ENCODE peak calls at places on chromosomes 1 and 21, in six cellular contexts. One of them, this sample, is unnamed. For H3K36me3, the result is how much of the 10 kb centered on the place peaks cover.

GRCh38 chr1:153260980-153261792 is 1.7 kb downstream of the LORICRIN start:
- DNase-seq in H1: no peak
- DNase-seq in suprapubic skin: no peak
- DNase-seq in transverse colon: no peak
- DNase-seq in stomach: no peak
- DNase-seq in SK-N-SH: peak
- DNase-seq in this sample: peak

GRCh38 chr1:60875139-60875538 is 207.2 kb upstream of the NFIA start:
- DNase-seq in transverse colon: no peak
- DNase-seq in suprapubic skin: no peak
- DNase-seq in H1: no peak
- DNase-seq in stomach: no peak
- DNase-seq in SK-N-SH: no peak
- DNase-seq in this sample: no peak

GRCh38 chr1:51663721-51664120 is 46.8 kb downstream of the OSBPL9 start:
- DNase-seq in H1: no peak
- DNase-seq in SK-N-SH: no peak
- DNase-seq in stomach: no peak
- DNase-seq in suprapubic skin: no peak
- DNase-seq in transverse colon: no peak
- DNase-seq in this sample: no peak

GRCh38 chr1:154142358-154142757 is 12.5 kb downstream of the NUP210L start:
- DNase-seq in stomach: no peak
- DNase-seq in SK-N-SH: no peak
- DNase-seq in transverse colon: no peak
- DNase-seq in H1: no peak
- DNase-seq in suprapubic skin: no peak
- DNase-seq in this sample: no peak

GRCh38 chr1:4970532-4970931 is 316.1 kb downstream of the AJAP1 start:
- DNase-seq in SK-N-SH: no peak
- DNase-seq in transverse colon: no peak
- DNase-seq in H1: no peak
- DNase-seq in suprapubic skin: peak
- DNase-seq in stomach: no peak
- DNase-seq in this sample: no peak

GRCh38 chr1:229148041-229148671 is 122.8 kb upstream of the RAB4A start:
- DNase-seq in H1: peak
- DNase-seq in SK-N-SH: peak
- DNase-seq in stomach: peak
- DNase-seq in transverse colon: no peak
- DNase-seq in suprapubic skin: no peak
- DNase-seq in this sample: no peak

GRCh38 chr1:57761628-57762027 is 337.8 kb upstream of the DAB1 start:
- DNase-seq in transverse colon: no peak
- DNase-seq in SK-N-SH: peak
- DNase-seq in H1: no peak
- DNase-seq in suprapubic skin: no peak
- DNase-seq in stomach: no peak
- DNase-seq in this sample: no peak

GRCh38 chr1:202215472-202216130 is 22.0 kb downstream of the LGR6 start:
- DNase-seq in transverse colon: no peak
- DNase-seq in SK-N-SH: no peak
- DNase-seq in H1: no peak
- DNase-seq in stomach: no peak
- DNase-seq in suprapubic skin: no peak
- DNase-seq in this sample: no peak

GRCh38 chr21:19065164-19065563 is 661.6 kb upstream of the TMPRSS15 start:
- DNase-seq in suprapubic skin: no peak
- DNase-seq in transverse colon: no peak
- DNase-seq in H1: no peak
- DNase-seq in stomach: no peak
- DNase-seq in SK-N-SH: no peak
- DNase-seq in this sample: no peak

GRCh38 chr1:170290971-170291370 is 145.2 kb downstream of the NTMT2 start:
- DNase-seq in transverse colon: no peak
- DNase-seq in H1: no peak
- DNase-seq in SK-N-SH: no peak
- DNase-seq in stomach: no peak
- DNase-seq in suprapubic skin: no peak
- DNase-seq in this sample: no peak

GRCh38 chr1:181016563-181016962 is 6.1 kb downstream of the STX6 start:
- DNase-seq in transverse colon: no peak
- DNase-seq in SK-N-SH: no peak
- DNase-seq in suprapubic skin: no peak
- DNase-seq in H1: no peak
- DNase-seq in stomach: no peak
- DNase-seq in this sample: no peak

GRCh38 chr1:159171688-159172501 is 480 bp downstream of the CADM3 start:
- DNase-seq in SK-N-SH: no peak
- DNase-seq in suprapubic skin: peak
- DNase-seq in transverse colon: no peak
- DNase-seq in stomach: no peak
- DNase-seq in H1: no peak
- DNase-seq in this sample: no peak

GRCh38 chr1:5890346-5891106 is 101.7 kb downstream of the NPHP4 start:
- DNase-seq in stomach: no peak
- DNase-seq in transverse colon: no peak
- DNase-seq in suprapubic skin: no peak
- DNase-seq in H1: no peak
- DNase-seq in SK-N-SH: no peak
- DNase-seq in this sample: no peak

GRCh38 chr1:115648717-115649691 is 7.2 kb downstream of the VANGL1 start:
- DNase-seq in SK-N-SH: no peak
- DNase-seq in stomach: no peak
- DNase-seq in H1: no peak
- DNase-seq in suprapubic skin: no peak
- DNase-seq in transverse colon: no peak
- DNase-seq in this sample: no peak

GRCh38 chr1:109609881-109610280 is 9.5 kb downstream of the GNAT2 start:
- DNase-seq in H1: no peak
- DNase-seq in stomach: no peak
- DNase-seq in transverse colon: no peak
- DNase-seq in SK-N-SH: no peak
- DNase-seq in suprapubic skin: no peak
- DNase-seq in this sample: no peak

GRCh38 chr1:38444311-38444710 is 397.7 kb upstream of the POU3F1 start:
- DNase-seq in SK-N-SH: no peak
- DNase-seq in stomach: no peak
- DNase-seq in H1: no peak
- DNase-seq in transverse colon: no peak
- DNase-seq in suprapubic skin: no peak
- DNase-seq in this sample: peak

GRCh38 chr1:214455971-214456867 is 95.2 kb downstream of the PTPN14 start:
- DNase-seq in stomach: no peak
- DNase-seq in suprapubic skin: no peak
- DNase-seq in SK-N-SH: no peak
- DNase-seq in H1: no peak
- DNase-seq in transverse colon: no peak
- DNase-seq in this sample: no peak

GRCh38 chr1:56301791-56302190 is 277.6 kb downstream of the PLPP3 start:
- DNase-seq in SK-N-SH: no peak
- DNase-seq in H1: no peak
- DNase-seq in transverse colon: no peak
- DNase-seq in suprapubic skin: no peak
- DNase-seq in stomach: no peak
- DNase-seq in this sample: no peak

GRCh38 chr1:63004868-63005267 is 220.9 kb downstream of the ATG4C start:
- DNase-seq in H1: no peak
- DNase-seq in stomach: no peak
- DNase-seq in SK-N-SH: peak
- DNase-seq in suprapubic skin: no peak
- DNase-seq in transverse colon: no peak
- DNase-seq in this sample: no peak

GRCh38 chr1:166489670-166490436 is 323.1 kb upstream of the FAM78B start:
- DNase-seq in transverse colon: peak
- DNase-seq in H1: no peak
- DNase-seq in stomach: no peak
- DNase-seq in suprapubic skin: no peak
- DNase-seq in SK-N-SH: no peak
- DNase-seq in this sample: no peak

GRCh38 chr1:226111865-226112395 is 49.4 kb downstream of the H3-3A start:
- DNase-seq in suprapubic skin: no peak
- DNase-seq in stomach: no peak
- DNase-seq in H1: no peak
- DNase-seq in transverse colon: no peak
- DNase-seq in SK-N-SH: no peak
- DNase-seq in this sample: no peak

GRCh38 chr1:98482611-98483010 is 178.9 kb upstream of the SNX7 start:
- DNase-seq in transverse colon: no peak
- DNase-seq in suprapubic skin: no peak
- DNase-seq in H1: no peak
- DNase-seq in SK-N-SH: no peak
- DNase-seq in stomach: no peak
- DNase-seq in this sample: no peak

DNA sequence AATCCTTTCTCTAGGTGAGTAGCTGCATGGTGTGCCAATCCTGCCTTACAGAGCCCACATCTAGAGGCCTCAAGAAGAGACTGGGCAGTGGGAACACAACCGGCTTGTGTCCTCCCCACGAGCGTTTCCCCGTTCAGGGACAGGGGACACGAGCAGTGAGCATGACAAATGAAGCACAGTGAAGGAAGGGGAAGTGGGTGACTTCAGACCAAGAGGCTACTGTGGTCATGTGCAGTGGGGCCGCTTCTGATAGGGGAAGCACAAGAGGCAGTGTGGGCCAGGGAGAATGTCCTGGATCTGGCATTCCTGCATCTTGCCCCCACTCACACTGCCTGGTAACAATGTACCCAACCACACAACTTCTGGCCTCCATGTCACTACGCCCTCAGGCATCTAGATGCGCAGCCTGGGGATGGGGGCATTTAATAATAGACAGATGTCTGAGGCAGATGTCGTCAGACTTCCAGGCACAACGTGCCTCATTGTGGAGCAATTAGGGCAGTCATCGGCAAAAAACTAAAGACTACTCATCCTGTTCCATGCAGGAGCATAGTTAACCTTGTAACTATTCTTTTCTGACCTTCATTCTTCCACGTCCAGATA is 155.6 kb upstream of the NBPF11 start:
- DNase-seq in suprapubic skin: no peak
- DNase-seq in SK-N-SH: no peak
- DNase-seq in stomach: no peak
- DNase-seq in transverse colon: no peak
- DNase-seq in H1: no peak
- DNase-seq in this sample: no peak
- TF ChIP-seq POLR2AphosphoS5 in suprapubic skin: no peak
- TF ChIP-seq POLR2AphosphoS5 in SK-N-SH: no peak
- TF ChIP-seq POLR2AphosphoS5 in stomach: no peak
- TF ChIP-seq POLR2AphosphoS5 in transverse colon: no peak
- TF ChIP-seq POLR2AphosphoS5 in H1: no peak
- TF ChIP-seq POLR2AphosphoS5 in this sample: no peak

GRCh38 chr1:89125571-89126233 is at the start of gene GBP2:
- DNase-seq in H1: no peak
- DNase-seq in SK-N-SH: no peak
- DNase-seq in suprapubic skin: no peak
- DNase-seq in transverse colon: no peak
- DNase-seq in stomach: no peak
- DNase-seq in this sample: no peak
- TF ChIP-seq EP300 in H1: no peak
- TF ChIP-seq EP300 in SK-N-SH: no peak
- TF ChIP-seq EP300 in suprapubic skin: no peak
- TF ChIP-seq EP300 in transverse colon: no peak
- TF ChIP-seq EP300 in stomach: no peak
- TF ChIP-seq EP300 in this sample: no peak

DNA sequence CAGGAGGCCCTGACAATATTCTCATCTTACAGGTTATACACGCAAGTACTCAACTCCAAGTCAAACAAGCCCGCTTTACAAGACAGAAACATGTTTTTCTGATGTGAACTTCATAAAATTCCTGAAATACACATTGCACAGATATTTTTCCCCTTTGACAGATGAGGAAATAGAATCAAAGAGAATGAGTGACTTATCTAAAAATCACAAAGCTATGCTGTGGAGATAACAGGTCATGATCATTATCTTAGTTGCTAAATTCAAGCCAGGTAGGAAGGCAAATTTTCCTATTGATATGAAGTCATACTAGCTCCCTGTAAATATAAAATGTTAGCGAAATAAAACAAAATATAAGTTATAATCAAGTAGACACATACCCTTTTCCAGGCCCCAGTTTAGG is 18.3 kb downstream of the UBR4 start:
- DNase-seq in suprapubic skin: no peak
- DNase-seq in H1: no peak
- DNase-seq in transverse colon: no peak
- DNase-seq in SK-N-SH: no peak
- DNase-seq in stomach: no peak
- DNase-seq in this sample: no peak
- H3K36me3 ChIP-seq in suprapubic skin: half or more
- H3K36me3 ChIP-seq in H1: under half
- H3K36me3 ChIP-seq in transverse colon: under half
- H3K36me3 ChIP-seq in SK-N-SH: half or more
- H3K36me3 ChIP-seq in stomach: half or more
- H3K36me3 ChIP-seq in this sample: half or more

GRCh38 chr1:146012703-146013565 is 8.6 kb downstream of the HJV start:
- DNase-seq in SK-N-SH: peak
- DNase-seq in transverse colon: no peak
- DNase-seq in H1: no peak
- DNase-seq in stomach: peak
- DNase-seq in suprapubic skin: no peak
- DNase-seq in this sample: no peak

GRCh38 chr1:146001734-146002133 is 5.4 kb upstream of the TXNIP start:
- DNase-seq in H1: no peak
- DNase-seq in transverse colon: no peak
- DNase-seq in SK-N-SH: no peak
- DNase-seq in stomach: no peak
- DNase-seq in suprapubic skin: peak
- DNase-seq in this sample: no peak

GRCh38 chr1:146010126-146010738 is 11.3 kb downstream of the HJV start:
- DNase-seq in SK-N-SH: no peak
- DNase-seq in stomach: no peak
- DNase-seq in H1: no peak
- DNase-seq in suprapubic skin: no peak
- DNase-seq in transverse colon: no peak
- DNase-seq in this sample: no peak

GRCh38 chr1:146007785-146008133 is 11.4 kb upstream of the TXNIP start:
- DNase-seq in transverse colon: no peak
- DNase-seq in suprapubic skin: no peak
- DNase-seq in H1: no peak
- DNase-seq in SK-N-SH: no peak
- DNase-seq in stomach: no peak
- DNase-seq in this sample: no peak

DNA sequence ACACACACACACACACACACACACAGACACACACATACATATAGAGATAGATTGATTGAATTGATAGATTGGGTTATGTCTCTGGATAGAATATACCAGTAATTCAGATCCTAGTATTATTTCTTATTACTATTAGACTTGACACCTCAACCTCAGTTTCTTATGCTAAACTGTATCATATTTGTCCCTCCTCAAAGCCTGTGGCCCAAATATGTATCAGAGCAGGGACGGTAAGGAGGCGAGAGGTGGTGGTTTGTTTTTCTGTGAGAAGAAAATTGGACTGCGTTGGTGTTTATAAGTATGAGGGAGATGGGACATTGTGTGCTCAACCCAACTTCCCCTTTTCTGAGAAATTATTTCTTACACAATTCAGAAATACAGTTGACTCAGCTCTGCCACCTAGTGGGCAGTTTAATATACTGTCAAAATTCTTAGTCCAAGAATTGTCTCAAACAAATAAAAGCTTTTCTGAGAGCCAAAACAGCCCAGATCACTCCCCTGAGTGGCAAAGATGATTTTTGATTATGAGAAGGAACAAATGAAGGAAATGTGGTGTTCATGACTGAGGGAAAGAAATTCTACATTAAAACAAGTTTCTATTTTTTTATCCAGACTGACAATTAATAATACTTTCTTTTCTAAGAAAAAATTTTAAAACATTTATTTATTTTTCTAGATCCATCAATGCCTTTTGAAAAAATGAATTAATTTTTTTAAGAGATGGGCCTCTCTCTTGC is 10.8 kb upstream of the TXNIP start:
- DNase-seq in H1: no peak
- DNase-seq in suprapubic skin: no peak
- DNase-seq in stomach: peak
- DNase-seq in transverse colon: peak
- DNase-seq in SK-N-SH: peak
- DNase-seq in this sample: no peak
- TF ChIP-seq POLR2AphosphoS5 in H1: no peak
- TF ChIP-seq POLR2AphosphoS5 in suprapubic skin: peak
- TF ChIP-seq POLR2AphosphoS5 in stomach: peak
- TF ChIP-seq POLR2AphosphoS5 in transverse colon: peak
- TF ChIP-seq POLR2AphosphoS5 in SK-N-SH: no peak
- TF ChIP-seq POLR2AphosphoS5 in this sample: peak